ENCODE peak calls at places on chromosomes 16 and 17, in nine cellular contexts. O is skeletal muscle cell; M is GM23338; C is hypothalamus; S is nephron progenitor cell; I is DMS153; A is HEK293T; Y is stimulated activated CD4-positive, alpha-beta T cell treated with anti-CD3 and anti-CD28 coated beads, Interleukin-1b, Interleukin-23, amount 100 ng/mL, for 24 hours; V is HAP-1. K is an unnamed sample.
A peak's percentile ranks its signal among the peaks of the same experiment; 100 is the strongest.

GRCh38 chr16:59259074-59259963 is 525.2 kb upstream of the GOT2 start:
- DNase-seq in O (no peak), M (no peak), I (no peak), S (no peak), Y (no peak), C (no peak), V (no peak), A (no peak), K (no peak)

GRCh38 chr16:89268987-89269735 is 51.7 kb downstream of the ZNF778 start:
- DNase-seq in V (no peak), S (no peak), O (peak; percentile 48), M (no peak), Y (no peak), I (no peak), C (no peak), A (no peak), K (no peak)

GRCh38 chr16:58462997-58463891 is 36.7 kb upstream of the NDRG4 start:
- DNase-seq in Y (no peak), I (no peak), S (peak; percentile 67), O (no peak), C (no peak), A (peak; percentile 55), M (peak; percentile 56), V (no peak), K (no peak)

GRCh38 chr17:48737330-48738043 is 8.9 kb upstream of the HOXB13 start:
- DNase-seq in V (no peak), M (no peak), S (no peak), I (no peak), O (no peak), Y (no peak), A (no peak), C (no peak), K (no peak)

GRCh38 chr17:54891176-54891821 is 9.4 kb upstream of the TOM1L1 start:
- DNase-seq in Y (no peak), C (no peak), A (peak; percentile 47), V (peak; percentile 28), M (peak; percentile 90), S (peak; percentile 52), O (peak; percentile 35), I (peak; percentile 26), K (no peak)

GRCh38 chr17:43701318-43701743 is 39.6 kb upstream of the MEOX1 start:
- DNase-seq in O (peak; percentile 38), Y (no peak), V (no peak), C (no peak), M (no peak), I (no peak), A (no peak), S (no peak), K (peak; percentile 15)

GRCh38 chr17:20156196-20157077 is 147.3 kb downstream of the SPECC1 start:
- DNase-seq in C (no peak), O (no peak), A (peak; percentile 37), S (peak; percentile 67), I (no peak), M (peak; percentile 84), Y (no peak), V (peak; percentile 22), K (peak; percentile 18)

GRCh38 chr16:47713225-47713595 is 252.1 kb downstream of the PHKB start:
- DNase-seq in M (no peak), S (no peak), C (no peak), V (no peak), Y (no peak), A (no peak), O (peak; percentile 70), I (no peak), K (no peak)

GRCh38 chr16:82651921-82652601 is 25.3 kb downstream of the CDH13 start:
- DNase-seq in Y (no peak), M (no peak), I (no peak), A (no peak), C (no peak), O (no peak), S (no peak), V (no peak), K (no peak)

GRCh38 chr17:82271401-82271800 is 2.1 kb downstream of the CSNK1D start:
- DNase-seq in O (no peak), A (no peak), C (no peak), S (no peak), I (no peak), M (no peak), V (no peak), Y (no peak), K (no peak)

GRCh38 chr16:57970971-57971370 is at the start of gene CNGB1:
- DNase-seq in I (no peak), O (no peak), V (no peak), M (no peak), S (no peak), C (no peak), Y (no peak), A (no peak), K (no peak)

GRCh38 chr17:72697602-72698146 is 394.8 kb downstream of the SLC39A11 start:
- DNase-seq in A (no peak), Y (no peak), S (no peak), I (no peak), M (no peak), V (peak; percentile 6), O (no peak), C (no peak), K (no peak)

GRCh38 chr17:32943647-32944191 is 15.8 kb downstream of the TMEM98 start:
- DNase-seq in Y (no peak), O (peak; percentile 32), I (no peak), A (no peak), V (no peak), S (no peak), C (no peak), M (no peak), K (no peak)

GRCh38 chr17:46818319-46818928 is at the start of gene WNT3:
- DNase-seq in S (peak; percentile 63), O (no peak), Y (peak; percentile 35), M (peak; percentile 93), I (no peak), C (peak; percentile 23), A (no peak), V (no peak), K (peak; percentile 32)

GRCh38 chr17:65060855-65061254 is 4.3 kb upstream of the GNA13 start:
- DNase-seq in Y (no peak), O (no peak), A (no peak), S (no peak), M (no peak), I (no peak), V (no peak), C (no peak), K (no peak)

GRCh38 chr16:85872666-85873561 is 26.0 kb upstream of the IRF8 start:
- DNase-seq in O (no peak), Y (no peak), A (no peak), I (no peak), V (no peak), M (no peak), C (no peak), S (no peak), K (no peak)

GRCh38 chr16:82302007-82302733 is 132.1 kb upstream of the MPHOSPH6 start:
- DNase-seq in S (no peak), I (no peak), M (no peak), A (no peak), O (no peak), C (no peak), V (no peak), Y (no peak), K (no peak)

GRCh38 chr16:29943846-29944669 is 17.8 kb upstream of the TMEM219 start:
- DNase-seq in M (peak; percentile 80), V (peak; percentile 93), C (no peak), A (peak; percentile 87), Y (no peak), S (peak; percentile 28), I (peak; percentile 66), O (peak; percentile 93), K (no peak)

GRCh38 chr17:29588017-29588557 is 1.4 kb downstream of the GIT1 start:
- DNase-seq in O (no peak), M (no peak), V (no peak), I (no peak), C (no peak), Y (no peak), A (no peak), S (peak; percentile 17), K (no peak)

GRCh38 chr16:84806890-84807258 is 12.9 kb upstream of the CRISPLD2 start:
- DNase-seq in O (no peak), V (no peak), C (no peak), S (no peak), A (no peak), I (no peak), M (no peak), Y (no peak), K (no peak)

GRCh38 chr17:76997981-76998531 is 129.9 kb downstream of the MGAT5B start:
- DNase-seq in A (no peak), O (no peak), M (no peak), I (no peak), Y (no peak), C (no peak), S (no peak), V (no peak), K (peak; percentile 29)

GRCh38 chr17:50129303-50129945 is 536 bp downstream of the SAMD14 start:
- DNase-seq in M (peak; percentile 56), Y (no peak), V (no peak), C (no peak), A (peak; percentile 40), O (no peak), S (peak; percentile 73), I (no peak), K (no peak)

GRCh38 chr16:70740919-70741778 is 55.3 kb upstream of the MTSS2 start:
- DNase-seq in V (no peak), Y (no peak), I (no peak), C (no peak), S (no peak), M (no peak), A (no peak), O (no peak), K (peak; percentile 47)

GRCh38 chr17:73415782-73416181 is 104.0 kb upstream of the CDC42EP4 start:
- DNase-seq in I (no peak), V (no peak), C (no peak), S (no peak), A (no peak), M (no peak), Y (no peak), O (no peak), K (no peak)

GRCh38 chr17:82592751-82593589 is 55.3 kb downstream of the WDR45B start:
- DNase-seq in M (peak; percentile 88), A (no peak), I (peak; percentile 92), Y (peak; percentile 13), V (peak; percentile 59), S (peak; percentile 41), O (peak; percentile 29), C (peak; percentile 90), K (peak; percentile 73)

GRCh38 chr17:80811181-80812105 is 180.2 kb upstream of the CHMP6 start:
- DNase-seq in I (no peak), A (no peak), O (no peak), M (no peak), Y (no peak), C (no peak), V (no peak), S (no peak), K (no peak)

GRCh38 chr17:59837362-59838195 is 55.2 kb downstream of the TUBD1 start:
- DNase-seq in C (no peak), A (peak; percentile 37), S (peak; percentile 13), V (peak; percentile 100), I (peak; percentile 99), O (peak; percentile 99), Y (no peak), M (peak; percentile 99), K (peak; percentile 57)

GRCh38 chr17:77507116-77507885 is 366.5 kb downstream of the SEC14L1 start:
- DNase-seq in M (peak; percentile 62), C (no peak), S (no peak), I (no peak), Y (no peak), O (no peak), A (no peak), V (no peak), K (no peak)

GRCh38 chr16:54284931-54285413 is 1.6 kb downstream of the IRX3 start:
- DNase-seq in V (no peak), C (no peak), S (peak; percentile 35), M (peak; percentile 38), Y (no peak), A (no peak), I (no peak), O (no peak), K (no peak)

GRCh38 chr16:23786964-23787571 is 32.2 kb downstream of the CHP2 start:
- DNase-seq in I (no peak), V (no peak), A (no peak), O (no peak), C (no peak), Y (no peak), M (peak; percentile 81), S (no peak), K (no peak)

GRCh38 chr17:9244066-9245052 is 223.0 kb downstream of the NTN1 start:
- DNase-seq in I (no peak), O (no peak), V (no peak), S (no peak), Y (no peak), M (no peak), C (no peak), A (no peak), K (no peak)